ENCODE peak calls at places on chromosomes 12 and 14, in five cellular contexts. Y is coronary artery, U is mesendoderm, L is tibial nerve, R is testis. K is an unnamed sample.
A peak's percentile ranks its signal among the peaks of the same experiment; 100 is the strongest.

GRCh38 chr12:56634837-56635538 is 4.9 kb upstream of the BAZ2A start:
- DNase-seq in Y (peak; percentile 82), U (peak; percentile 96), L (no peak), R (peak; percentile 89), K (peak; percentile 91)

GRCh38 chr14:77920312-77920711 is 120.4 kb downstream of the ADCK1 start:
- DNase-seq in Y (no peak), U (no peak), L (no peak), R (no peak), K (no peak)

GRCh38 chr14:23077962-23078361 is 17.0 kb downstream of the ACIN1 start:
- DNase-seq in Y (no peak), U (no peak), L (no peak), R (no peak), K (no peak)

GRCh38 chr12:115640929-115641328 is 636.6 kb downstream of the MED13L start:
- DNase-seq in Y (no peak), U (no peak), L (no peak), R (no peak), K (peak; percentile 81)

GRCh38 chr14:42884100-42884499 is 1277.4 kb downstream of the LRFN5 start:
- DNase-seq in Y (no peak), U (peak; percentile 49), L (no peak), R (no peak), K (peak; percentile 62)

GRCh38 chr12:116360579-116361403 is 83.3 kb upstream of the MED13L start:
- DNase-seq in Y (no peak), U (no peak), L (no peak), R (no peak), K (no peak)

GRCh38 chr12:96366255-96366654 is 34.0 kb downstream of the CDK17 start:
- DNase-seq in Y (no peak), U (no peak), L (no peak), R (no peak), K (no peak)

GRCh38 chr14:24895243-24895583 is 154.7 kb downstream of the STXBP6 start:
- DNase-seq in Y (no peak), U (peak; percentile 2), L (no peak), R (no peak), K (no peak)

GRCh38 chr12:96034631-96035282 is 630 bp downstream of the LTA4H start:
- DNase-seq in Y (no peak), U (peak; percentile 57), L (no peak), R (peak; percentile 37), K (peak; percentile 37)

GRCh38 chr14:60862283-60862682 is 118.6 kb downstream of the TRMT5 start:
- DNase-seq in Y (no peak), U (no peak), L (peak; percentile 26), R (peak; percentile 56), K (peak; percentile 14)

GRCh38 chr14:61226015-61226654 is 55.0 kb downstream of the TMEM30B start:
- DNase-seq in Y (no peak), U (no peak), L (no peak), R (no peak), K (no peak)

GRCh38 chr12:116466536-116466935 is 92.6 kb upstream of the MAP1LC3B2 start:
- DNase-seq in Y (no peak), U (no peak), L (no peak), R (no peak), K (no peak)

GRCh38 chr12:132471011-132471857 is 18.7 kb upstream of the FBRSL1 start:
- DNase-seq in Y (no peak), U (no peak), L (no peak), R (no peak), K (no peak)

GRCh38 chr12:62347922-62348650 is 87.9 kb downstream of the USP15 start:
- DNase-seq in Y (no peak), U (no peak), L (no peak), R (no peak), K (no peak)

GRCh38 chr12:60211244-60211643 is 615.4 kb downstream of the SLC16A7 start:
- DNase-seq in Y (no peak), U (no peak), L (no peak), R (no peak), K (no peak)

GRCh38 chr12:100698518-100698917 is 96.1 kb upstream of the ANO4 start:
- DNase-seq in Y (no peak), U (no peak), L (no peak), R (no peak), K (peak; percentile 56)

GRCh38 chr14:77485901-77486678 is 12.5 kb downstream of the ISM2 start:
- DNase-seq in Y (no peak), U (no peak), L (no peak), R (no peak), K (peak; percentile 54)

GRCh38 chr14:32560213-32560857 is 231.2 kb downstream of the AKAP6 start:
- DNase-seq in Y (no peak), U (peak; percentile 85), L (no peak), R (peak; percentile 72), K (peak; percentile 74)

GRCh38 chr14:90111895-90112534 is 50.2 kb downstream of the KCNK13 start:
- DNase-seq in Y (no peak), U (no peak), L (no peak), R (no peak), K (peak; percentile 81)

GRCh38 chr12:1993871-1994371 is 10.3 kb downstream of the DCP1B start:
- DNase-seq in Y (no peak), U (no peak), L (no peak), R (no peak), K (no peak)

GRCh38 chr12:124870515-124870914 is 6.9 kb upstream of the SCARB1 start:
- DNase-seq in Y (no peak), U (no peak), L (no peak), R (no peak), K (no peak)

GRCh38 chr12:32139064-32139421 is 32.4 kb downstream of the BICD1 start:
- DNase-seq in Y (no peak), U (peak; percentile 52), L (no peak), R (no peak), K (no peak)
- H3K27ac ChIP-seq in Y (no peak overlapping the region), U (peak overlapping the region; percentile 47), L (peak overlapping the region; percentile 90), R (no peak overlapping the region), K (no peak overlapping the region)

GRCh38 chr12:28190321-28191017 is at the start of gene CCDC91:
- DNase-seq in Y (peak; percentile 94), U (peak; percentile 83), L (peak; percentile 71), R (peak; percentile 93), K (peak; percentile 86)

GRCh38 chr12:28192145-28192544 is 1.9 kb downstream of the CCDC91 start:
- DNase-seq in Y (no peak), U (no peak), L (no peak), R (no peak), K (no peak)

GRCh38 chr12:28191018-28191595 is 851 bp downstream of the CCDC91 start:
- DNase-seq in Y (no peak), U (peak; percentile 27), L (no peak), R (no peak), K (peak; percentile 68)

GRCh38 chr12:28189774-28190320 is 409 bp upstream of the CCDC91 start:
- DNase-seq in Y (no peak), U (no peak), L (no peak), R (peak; percentile 15), K (no peak)

GRCh38 chr12:28191690-28192089 is 1.4 kb downstream of the CCDC91 start:
- DNase-seq in Y (no peak), U (peak; percentile 27), L (no peak), R (peak; percentile 16), K (peak; percentile 53)
- H3K27ac ChIP-seq in Y (peak overlapping the region; percentile 98), U (no peak overlapping the region), L (peak overlapping the region; percentile 97), R (peak overlapping the region; percentile 98), K (peak overlapping the region; percentile 96)

GRCh38 chr12:104722541-104723534 is 235.3 kb downstream of the SLC41A2 start:
- DNase-seq in Y (no peak), U (peak; percentile 83), L (no peak), R (no peak), K (no peak)
- H3K27ac ChIP-seq in Y (no peak overlapping the region), U (no peak overlapping the region), L (no peak overlapping the region), R (no peak overlapping the region), K (no peak overlapping the region)

GRCh38 chr12:49911213-49911605 is 7.5 kb upstream of the FAIM2 start:
- DNase-seq in Y (no peak), U (no peak), L (no peak), R (no peak), K (no peak)
- H3K27ac ChIP-seq in Y (no peak overlapping the region), U (no peak overlapping the region), L (no peak overlapping the region), R (no peak overlapping the region), K (no peak overlapping the region)

DNA sequence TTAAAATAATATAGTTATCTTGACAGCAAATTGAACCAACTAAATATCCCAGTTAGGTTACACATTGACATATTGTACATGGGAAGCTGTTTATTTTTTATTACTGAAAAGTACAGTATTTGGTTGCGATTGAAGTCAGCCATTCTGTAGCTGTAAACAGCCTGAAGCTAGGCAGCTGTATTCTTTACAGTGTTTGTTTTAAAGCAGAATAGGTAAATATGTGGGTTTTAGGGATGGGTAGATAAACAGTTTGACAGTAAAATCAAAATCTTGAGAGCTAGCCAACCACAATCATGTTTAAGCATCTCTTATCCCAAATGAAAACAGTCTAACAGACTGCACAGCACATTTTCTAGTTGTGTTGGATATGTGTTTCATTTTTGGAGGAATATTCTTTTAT is 45.7 kb downstream of the TTC6 start:
- DNase-seq in Y (no peak), U (no peak), L (no peak), R (no peak), K (no peak)
- H3K27ac ChIP-seq in Y (no peak overlapping the region), U (no peak overlapping the region), L (no peak overlapping the region), R (no peak overlapping the region), K (no peak overlapping the region)

GRCh38 chr14:74133833-74134481 is 49.2 kb downstream of the LIN52 start:
- DNase-seq in Y (no peak), U (peak; percentile 5), L (no peak), R (no peak), K (no peak)
- H3K27ac ChIP-seq in Y (no peak overlapping the region), U (no peak overlapping the region), L (no peak overlapping the region), R (no peak overlapping the region), K (no peak overlapping the region)

GRCh38 chr12:12121022-12121421 is 50.3 kb downstream of the BCL2L14 start:
- DNase-seq in Y (no peak), U (no peak), L (no peak), R (no peak), K (no peak)

GRCh38 chr12:12116677-12117076 is 45.9 kb downstream of the BCL2L14 start:
- DNase-seq in Y (no peak), U (no peak), L (no peak), R (no peak), K (no peak)

DNA sequence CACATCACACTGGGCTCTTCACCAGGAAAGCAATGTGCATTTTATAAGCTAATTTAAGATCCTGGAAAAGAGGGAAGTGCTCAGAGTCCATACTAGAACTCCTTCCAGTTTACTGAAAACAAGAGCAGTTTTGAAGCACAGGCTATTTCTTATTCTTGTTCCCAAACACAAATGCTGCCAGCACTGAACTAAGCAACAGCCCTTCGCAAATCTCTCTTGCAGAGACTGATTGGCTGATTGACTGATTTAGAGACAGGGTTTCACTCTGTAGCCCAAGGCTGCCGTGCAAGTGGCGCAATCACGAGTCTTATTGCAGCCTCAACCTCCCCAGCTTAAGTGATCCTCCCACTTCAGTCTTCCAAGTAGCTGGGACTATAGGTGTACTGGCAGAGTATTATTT is 44.8 kb downstream of the BCL2L14 start:
- DNase-seq in Y (no peak), U (no peak), L (no peak), R (no peak), K (no peak)
- H3K27ac ChIP-seq in Y (no peak overlapping the region), U (no peak overlapping the region), L (no peak overlapping the region), R (no peak overlapping the region), K (no peak overlapping the region)

DNA sequence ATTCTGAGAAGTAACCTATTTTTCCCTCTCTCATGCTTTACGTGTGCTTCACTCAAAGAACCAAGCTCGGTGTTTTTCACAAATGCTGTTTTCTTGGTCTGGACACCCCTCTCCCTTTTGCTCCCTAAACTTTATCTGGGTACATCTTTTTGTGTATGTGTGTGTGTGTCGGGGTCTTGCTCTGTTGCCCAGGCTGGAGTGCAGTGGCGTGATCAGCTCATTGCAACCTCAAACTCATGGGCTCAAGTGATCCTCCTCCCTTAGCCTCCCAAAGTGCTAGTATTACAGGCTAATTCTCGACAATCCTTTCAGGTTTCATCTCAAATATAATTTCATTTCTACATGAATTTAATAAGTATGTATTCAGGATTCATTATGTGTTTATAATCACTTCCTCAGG is 83.2 kb downstream of the PEBP1 start:
- DNase-seq in Y (no peak), U (no peak), L (no peak), R (no peak), K (no peak)
- H3K27ac ChIP-seq in Y (no peak overlapping the region), U (no peak overlapping the region), L (no peak overlapping the region), R (no peak overlapping the region), K (no peak overlapping the region)

K was measured in mammary epithelial cell.